ENCODE peak calls at places on chromosomes 12 and 14, in four cellular contexts. D, P, B and V are unnamed samples.

GRCh38 chr12:77594386-77594785 is 236.3 kb upstream of the NAV3 start:
- DNase-seq in P (no peak), D (no peak), B (no peak), V (no peak)

GRCh38 chr12:22740656-22741350 is 115.8 kb downstream of the ETNK1 start:
- DNase-seq in D (no peak), P (no peak), B (no peak), V (no peak)

GRCh38 chr12:58099476-58099875 is 158.1 kb downstream of the ATP23 start:
- DNase-seq in D (no peak), P (no peak), B (no peak), V (no peak)

GRCh38 chr14:58805605-58806358 is 168.0 kb downstream of the DACT1 start:
- DNase-seq in P (no peak), B (no peak), D (no peak), V (no peak)

GRCh38 chr14:31207746-31208545 is at the start of gene HECTD1:
- DNase-seq in B (peak), D (peak), P (peak), V (peak)

GRCh38 chr12:101616027-101616494 is 21.3 kb downstream of the MYBPC1 start:
- DNase-seq in P (no peak), B (peak), D (no peak), V (no peak)

GRCh38 chr14:76312821-76313220 is 63.1 kb upstream of the ESRRB start:
- DNase-seq in D (no peak), P (no peak), B (no peak), V (no peak)

GRCh38 chr14:56501909-56502530 is 77.6 kb upstream of the TMEM260 start:
- DNase-seq in D (no peak), B (no peak), P (no peak), V (no peak)

GRCh38 chr12:3077572-3078081 is 448 bp downstream of the TSPAN9 start:
- DNase-seq in P (no peak), D (peak), B (no peak), V (no peak)

GRCh38 chr14:96754845-96755184 is 42.4 kb upstream of the VRK1 start:
- DNase-seq in P (no peak), B (no peak), D (no peak), V (peak)

GRCh38 chr12:12099102-12099501 is 28.4 kb downstream of the BCL2L14 start:
- DNase-seq in D (no peak), P (no peak), B (no peak), V (no peak)

GRCh38 chr12:117158911-117159310 is 31.4 kb downstream of the FBXO21 start:
- DNase-seq in D (no peak), P (no peak), B (no peak), V (no peak)

GRCh38 chr14:69284170-69284569 is 24.2 kb downstream of the GALNT16 start:
- DNase-seq in B (no peak), D (no peak), P (no peak), V (no peak)

GRCh38 chr12:65787056-65787855 is 37.0 kb upstream of the HMGA2 start:
- DNase-seq in D (no peak), P (no peak), B (no peak), V (no peak)

GRCh38 chr12:65781681-65782269 is 42.5 kb upstream of the HMGA2 start:
- DNase-seq in B (no peak), P (no peak), D (no peak), V (no peak)

GRCh38 chr12:65786041-65786440 is 38.2 kb upstream of the HMGA2 start:
- DNase-seq in D (no peak), B (no peak), P (no peak), V (no peak)

GRCh38 chr12:65785500-65785899 is 38.8 kb upstream of the HMGA2 start:
- DNase-seq in P (no peak), B (no peak), D (no peak), V (no peak)

GRCh38 chr12:65784616-65785015 is 39.7 kb upstream of the HMGA2 start:
- DNase-seq in P (no peak), B (no peak), D (no peak), V (no peak)
- TF ChIP-seq SUZ12 in P (no peak), B (no peak), D (no peak), V (no peak)

GRCh38 chr14:100116134-100116533 is 43.3 kb downstream of the DEGS2 start:
- DNase-seq in B (no peak), D (no peak), P (no peak), V (no peak)
- H3K4me3 ChIP-seq in B (no peak), D (no peak), P (no peak), V (no peak)

DNA sequence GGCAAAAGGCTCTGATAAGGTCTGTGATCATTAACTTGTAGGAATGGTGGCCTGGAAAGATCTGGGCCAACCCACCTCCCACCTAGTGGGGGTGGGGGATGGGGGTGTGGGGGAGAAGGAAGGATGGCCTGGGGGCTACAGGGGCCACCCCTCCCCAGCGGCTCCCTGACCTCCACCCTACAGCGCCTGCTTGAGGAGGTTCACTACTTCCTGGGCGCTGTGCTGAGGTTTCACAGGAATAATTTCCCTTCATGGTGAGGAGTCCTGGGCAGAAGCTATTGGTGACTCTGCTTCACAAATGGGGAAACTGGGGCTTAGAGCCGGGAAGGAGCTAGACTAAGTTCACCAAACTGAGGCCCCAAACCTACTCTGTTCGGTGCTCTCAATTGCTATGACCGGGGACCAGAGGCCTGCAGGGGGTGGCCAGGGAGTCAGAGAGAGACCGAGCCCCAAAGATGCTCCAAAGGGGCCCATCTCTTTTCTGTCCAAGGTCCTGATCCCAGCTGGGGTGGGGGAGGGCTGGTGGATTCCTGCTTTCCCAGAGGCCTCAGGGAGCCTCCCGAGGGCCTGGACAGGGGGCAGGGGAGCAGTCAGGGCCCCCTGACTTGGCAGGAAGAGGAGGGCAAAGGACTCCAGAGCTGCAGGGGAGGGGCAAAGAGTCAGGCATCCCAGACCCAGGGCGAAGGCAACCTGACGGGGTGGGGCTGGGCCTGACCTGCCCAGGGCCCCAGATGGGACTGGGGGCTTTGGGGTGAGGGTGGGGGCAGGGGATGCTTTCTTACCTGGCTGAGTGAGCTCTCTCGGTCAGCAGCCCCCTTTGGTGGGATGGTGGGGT is 1.7 kb downstream of the HNF1A start:
- DNase-seq in P (no peak), B (peak), D (peak), V (no peak)
- TF ChIP-seq ZNF274 in P (no peak), B (peak), D (no peak), V (no peak)

GRCh38 chr14:22978487-22978837 is 3.9 kb downstream of the AJUBA start:
- DNase-seq in B (no peak), D (no peak), P (no peak), V (no peak)

GRCh38 chr14:22978873-22979671 is 3.3 kb downstream of the AJUBA start:
- DNase-seq in B (no peak), D (no peak), P (no peak), V (no peak)

GRCh38 chr14:22977434-22977683 is 5.0 kb downstream of the AJUBA start:
- DNase-seq in D (no peak), B (no peak), P (no peak), V (no peak)

GRCh38 chr14:22976620-22977433 is 5.5 kb downstream of the AJUBA start:
- DNase-seq in B (peak), D (no peak), P (no peak), V (no peak)

DNA sequence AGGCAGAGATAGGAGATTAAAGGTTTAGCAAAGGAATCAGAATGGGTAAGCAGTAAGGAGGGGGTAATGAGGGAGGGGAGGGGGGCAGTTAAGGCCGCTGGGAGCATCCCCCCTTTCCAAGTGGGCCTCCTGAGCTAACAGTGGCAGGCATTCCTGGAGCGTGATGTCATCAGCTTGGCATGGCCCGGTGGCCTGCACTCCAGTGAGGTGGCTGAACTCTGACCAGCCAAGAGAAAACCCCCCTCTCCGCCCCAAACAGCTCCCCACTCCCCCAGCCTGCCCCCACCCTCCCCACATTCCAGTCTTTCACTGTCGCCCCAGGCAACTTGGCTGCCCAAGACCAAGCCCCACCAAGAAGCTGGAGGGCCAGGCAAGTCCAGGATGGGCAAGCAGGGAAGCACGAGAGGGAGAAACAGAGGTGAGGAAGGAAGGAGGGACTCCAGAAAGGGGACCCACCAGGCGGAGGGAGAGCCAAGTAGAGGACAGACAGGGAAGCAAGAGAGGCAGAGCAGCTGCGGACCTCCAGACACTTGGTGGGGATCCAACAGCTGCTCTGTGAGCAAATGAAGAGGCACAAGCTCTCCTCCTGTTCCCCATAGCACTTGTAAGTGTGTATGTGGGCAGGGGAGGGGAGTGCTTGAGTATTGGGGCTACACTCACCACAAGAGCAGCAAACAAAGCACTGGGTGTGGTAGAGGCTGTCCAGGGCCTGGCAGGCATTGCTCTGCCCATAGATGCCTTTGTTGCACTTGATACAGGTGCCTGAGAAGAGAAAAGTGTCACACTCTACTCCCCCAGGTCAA is 4.5 kb downstream of the AJUBA start:
- DNase-seq in B (peak), P (no peak), D (peak), V (peak)
- TF ChIP-seq SUZ12 in B (no peak), P (no peak), D (no peak), V (no peak)

GRCh38 chr12:65596514-65597010 is 227.7 kb upstream of the HMGA2 start:
- DNase-seq in P (no peak), D (no peak), B (no peak), V (no peak)

GRCh38 chr12:65597527-65597926 is 226.8 kb upstream of the HMGA2 start:
- DNase-seq in D (no peak), P (no peak), B (no peak), V (no peak)

GRCh38 chr12:65602191-65602578 is 222.1 kb upstream of the HMGA2 start:
- DNase-seq in D (no peak), P (no peak), B (no peak), V (no peak)

GRCh38 chr12:65595016-65595560 is 229.2 kb upstream of the HMGA2 start:
- DNase-seq in B (no peak), D (peak), P (no peak), V (no peak)

GRCh38 chr12:65598688-65599087 is 225.6 kb upstream of the HMGA2 start:
- DNase-seq in D (no peak), P (no peak), B (no peak), V (no peak)
- H3K4me3 ChIP-seq in D (no peak), P (no peak), B (no peak), V (no peak)

DNA sequence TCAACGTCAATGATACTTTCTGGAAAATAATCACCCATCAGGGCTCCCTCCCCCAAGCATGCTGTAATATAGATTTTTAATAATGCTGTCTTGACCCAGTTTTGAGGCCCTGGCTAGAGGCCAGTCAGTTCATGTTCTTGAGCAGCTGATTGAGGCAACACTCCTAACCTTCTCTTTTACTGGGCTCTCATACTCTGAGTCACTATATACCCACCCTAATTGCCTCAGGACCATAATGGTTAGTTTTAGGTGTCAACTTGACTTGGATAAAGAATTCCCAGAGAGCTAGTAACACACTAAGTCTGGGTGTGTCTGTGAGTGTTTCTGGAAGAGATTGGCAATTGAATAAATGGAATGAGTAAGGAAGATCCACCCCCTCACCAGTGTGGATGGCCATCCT is 527.0 kb upstream of the ATP2B1 start:
- DNase-seq in D (no peak), P (no peak), B (no peak), V (no peak)
- TF ChIP-seq ZNF274 in D (no peak), P (no peak), B (no peak), V (no peak)

GRCh38 chr14:48251290-48251689 is 575.9 kb upstream of the MDGA2 start:
- DNase-seq in P (no peak), D (no peak), B (no peak), V (no peak)
- TF ChIP-seq SUZ12 in P (no peak), D (no peak), B (no peak), V (no peak)

GRCh38 chr12:16611146-16611545 is 5.2 kb upstream of the LMO3 start:
- DNase-seq in D (no peak), B (no peak), P (no peak), V (no peak)

GRCh38 chr12:16610743-16611142 is 4.8 kb upstream of the LMO3 start:
- DNase-seq in P (no peak), B (no peak), D (no peak), V (peak)

GRCh38 chr12:16612647-16613046 is 6.7 kb upstream of the LMO3 start:
- DNase-seq in B (no peak), D (no peak), P (no peak), V (no peak)

GRCh38 chr12:16610006-16610520 is 4.1 kb upstream of the LMO3 start:
- DNase-seq in P (no peak), B (no peak), D (no peak), V (no peak)

GRCh38 chr12:16613199-16613598 is 7.2 kb upstream of the LMO3 start:
- DNase-seq in B (no peak), P (no peak), D (no peak), V (no peak)
- H3K4me3 ChIP-seq in B (no peak), P (no peak), D (no peak), V (no peak)

DNA sequence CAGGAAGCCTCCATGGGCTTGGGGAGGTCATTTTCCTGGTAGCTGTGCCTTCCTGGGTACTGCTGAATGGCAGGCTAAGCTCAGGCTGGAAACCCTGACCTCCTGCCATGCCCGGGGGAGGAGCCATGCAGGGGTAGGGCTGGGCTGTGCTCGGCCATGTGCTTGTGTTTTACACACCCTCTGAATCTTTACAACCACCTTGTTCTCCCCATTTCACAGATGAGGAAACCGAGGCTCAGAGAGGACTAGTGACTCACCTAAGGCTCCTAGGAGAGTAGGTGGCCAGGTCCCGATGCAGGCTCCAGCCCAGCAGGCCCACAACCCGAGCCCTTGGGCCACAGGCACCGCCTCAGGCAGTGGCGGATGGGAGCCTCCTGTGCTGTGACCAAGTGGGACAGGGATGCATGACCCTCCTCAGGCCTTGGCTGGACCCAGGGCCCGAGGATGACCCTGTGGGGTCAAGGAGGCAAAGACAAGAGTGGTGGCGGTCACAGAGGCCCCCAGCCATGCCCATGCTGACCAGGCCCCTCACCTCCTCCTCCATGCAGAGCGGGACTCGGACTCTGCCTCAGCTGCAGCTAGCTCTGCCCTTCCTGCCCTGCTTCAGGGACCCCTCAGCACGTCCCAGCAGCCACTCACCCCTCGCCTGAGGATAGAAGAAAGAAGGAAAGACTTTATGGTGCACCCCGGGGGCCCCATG is 136.1 kb downstream of the CALM1 start:
- DNase-seq in B (no peak), P (no peak), D (no peak), V (no peak)
- TF ChIP-seq ZNF274 in B (no peak), P (no peak), D (no peak), V (no peak)